ENCODE peak calls at places on chromosomes 11 and 22, in eight cellular contexts. O, N, X, A, H, V, D and E are unnamed samples.

GRCh38 chr11:92967178-92967577 is 2.3 kb upstream of the MTNR1B start:
- DNase-seq in N (no peak), O (no peak), V (no peak), H (no peak), A (no peak), D (no peak), X (no peak), E (no peak)

GRCh38 chr11:58782066-58782465 is 50.3 kb upstream of the GLYAT start:
- DNase-seq in V (no peak), X (no peak), O (no peak), D (no peak), N (no peak), A (no peak), H (no peak), E (no peak)

GRCh38 chr11:27462543-27462942 is 10.0 kb downstream of the LGR4 start:
- DNase-seq in N (no peak), X (no peak), D (no peak), V (no peak), H (no peak), A (no peak), O (no peak), E (no peak)

GRCh38 chr11:134866215-134866614 is 454.2 kb upstream of the B3GAT1 start:
- DNase-seq in N (no peak), X (no peak), D (no peak), V (no peak), H (no peak), A (no peak), O (no peak), E (no peak)

GRCh38 chr11:115497303-115497702 is 6.9 kb downstream of the CADM1 start:
- DNase-seq in D (no peak), O (peak; percentile 30), N (peak; percentile 77), X (no peak), A (no peak), H (no peak), V (no peak), E (no peak)

GRCh38 chr22:27244328-27244727 is 557.2 kb downstream of the MN1 start:
- DNase-seq in V (no peak), H (no peak), D (no peak), X (no peak), N (no peak), A (no peak), O (no peak), E (no peak)

GRCh38 chr11:59208956-59209355 is 3.8 kb downstream of the MPEG1 start:
- DNase-seq in V (no peak), D (no peak), H (no peak), N (peak; percentile 27), A (no peak), O (no peak), X (no peak), E (no peak)

GRCh38 chr11:62044639-62045121 is 77.2 kb upstream of the FTH1 start:
- DNase-seq in D (no peak), H (no peak), O (no peak), X (no peak), N (no peak), A (no peak), V (no peak), E (no peak)

GRCh38 chr11:110599207-110599606 is 113.0 kb downstream of the ARHGAP20 start:
- DNase-seq in D (no peak), H (no peak), A (no peak), N (no peak), O (no peak), V (no peak), X (no peak), E (no peak)

GRCh38 chr22:49284931-49285330 is 542.7 kb downstream of the BRD1 start:
- DNase-seq in H (no peak), V (no peak), A (no peak), N (no peak), O (no peak), X (no peak), D (no peak), E (no peak)

GRCh38 chr11:22753401-22753800 is 76.2 kb downstream of the SVIP start:
- DNase-seq in H (no peak), V (no peak), A (no peak), D (no peak), O (no peak), N (no peak), X (no peak), E (no peak)

GRCh38 chr11:59259047-59259446 is 46.3 kb upstream of the MPEG1 start:
- DNase-seq in H (no peak), D (no peak), N (peak; percentile 65), V (no peak), O (no peak), A (no peak), X (no peak), E (no peak)

GRCh38 chr11:74822187-74822586 is 73.5 kb downstream of the RNF169 start:
- DNase-seq in V (no peak), A (no peak), X (no peak), N (no peak), O (no peak), D (no peak), H (no peak), E (no peak)

GRCh38 chr11:72223615-72224586 is 666 bp upstream of the INPPL1 start:
- DNase-seq in O (peak; percentile 88), H (no peak), V (peak; percentile 77), D (no peak), X (peak; percentile 78), N (peak; percentile 69), A (peak; percentile 58), E (peak; percentile 85)

GRCh38 chr11:109849946-109850345 is 243.2 kb upstream of the ZC3H12C start:
- DNase-seq in D (no peak), H (no peak), O (no peak), V (no peak), A (no peak), X (no peak), N (no peak), E (no peak)

GRCh38 chr11:7677071-7677470 is 3.8 kb upstream of the CYB5R2 start:
- DNase-seq in D (no peak), X (peak; percentile 22), A (no peak), H (no peak), V (no peak), O (no peak), N (no peak), E (no peak)

GRCh38 chr11:29435421-29435820 is 581.4 kb downstream of the KCNA4 start:
- DNase-seq in H (no peak), X (no peak), N (no peak), A (no peak), O (no peak), V (no peak), D (no peak), E (no peak)

GRCh38 chr11:71556018-71556417 is 7.8 kb downstream of the KRTAP5-9 start:
- DNase-seq in H (no peak), V (no peak), D (no peak), A (no peak), N (no peak), X (no peak), O (no peak), E (no peak)